ENCODE peak calls at places on chromosomes 12 and 14, in seven cellular contexts. One of them, this sample, is unnamed.

GRCh38 chr14:49550284-49551184 is 35.6 kb downstream of the RPS29 start:
- DNase-seq in 8988T: peak; percentile 26
- DNase-seq in GM23248: peak; percentile 38
- DNase-seq in activated CD8-positive, alpha-beta memory T cell treated with anti-CD3 and anti-CD28 coated beads for 24 hours: no peak
- DNase-seq in H9: no peak
- DNase-seq in LoVo: no peak
- DNase-seq in Peyer's patch: no peak
- DNase-seq in this sample: peak; percentile 25

GRCh38 chr12:57165741-57166140 is 18.3 kb upstream of the LRP1-AS start:
- DNase-seq in 8988T: peak; percentile 83
- DNase-seq in GM23248: peak; percentile 88
- DNase-seq in H9: no peak
- DNase-seq in LoVo: no peak
- DNase-seq in activated CD8-positive, alpha-beta memory T cell treated with anti-CD3 and anti-CD28 coated beads for 24 hours: no peak
- DNase-seq in Peyer's patch: peak; percentile 76
- DNase-seq in this sample: peak; percentile 92

GRCh38 chr14:70180718-70181117 is 8.0 kb downstream of the SLC8A3 start:
- DNase-seq in Peyer's patch: no peak
- DNase-seq in activated CD8-positive, alpha-beta memory T cell treated with anti-CD3 and anti-CD28 coated beads for 24 hours: no peak
- DNase-seq in GM23248: no peak
- DNase-seq in H9: no peak
- DNase-seq in LoVo: no peak
- DNase-seq in 8988T: no peak
- DNase-seq in this sample: no peak

GRCh38 chr14:74048291-74048690 is 29.1 kb downstream of the BBOF1 start:
- DNase-seq in LoVo: no peak
- DNase-seq in 8988T: no peak
- DNase-seq in Peyer's patch: no peak
- DNase-seq in H9: peak; percentile 51
- DNase-seq in GM23248: peak; percentile 23
- DNase-seq in activated CD8-positive, alpha-beta memory T cell treated with anti-CD3 and anti-CD28 coated beads for 24 hours: no peak
- DNase-seq in this sample: peak; percentile 68

GRCh38 chr14:92922883-92923743 is at the start of gene CHGA:
- DNase-seq in Peyer's patch: peak; percentile 62
- DNase-seq in 8988T: peak; percentile 54
- DNase-seq in activated CD8-positive, alpha-beta memory T cell treated with anti-CD3 and anti-CD28 coated beads for 24 hours: peak; percentile 80
- DNase-seq in GM23248: peak; percentile 47
- DNase-seq in LoVo: peak; percentile 29
- DNase-seq in H9: peak; percentile 82
- DNase-seq in this sample: peak; percentile 57

GRCh38 chr12:113198286-113198685 is 12.8 kb downstream of the RITA1 start:
- DNase-seq in GM23248: no peak
- DNase-seq in Peyer's patch: no peak
- DNase-seq in activated CD8-positive, alpha-beta memory T cell treated with anti-CD3 and anti-CD28 coated beads for 24 hours: no peak
- DNase-seq in LoVo: no peak
- DNase-seq in H9: no peak
- DNase-seq in 8988T: no peak
- DNase-seq in this sample: no peak

GRCh38 chr12:5222011-5222461 is 178.4 kb downstream of the KCNA5 start:
- DNase-seq in 8988T: no peak
- DNase-seq in GM23248: no peak
- DNase-seq in activated CD8-positive, alpha-beta memory T cell treated with anti-CD3 and anti-CD28 coated beads for 24 hours: no peak
- DNase-seq in LoVo: no peak
- DNase-seq in H9: peak; percentile 81
- DNase-seq in Peyer's patch: no peak
- DNase-seq in this sample: no peak

GRCh38 chr12:124677552-124678356 is 110.3 kb upstream of the NCOR2 start:
- DNase-seq in activated CD8-positive, alpha-beta memory T cell treated with anti-CD3 and anti-CD28 coated beads for 24 hours: no peak
- DNase-seq in GM23248: no peak
- DNase-seq in Peyer's patch: no peak
- DNase-seq in H9: no peak
- DNase-seq in LoVo: no peak
- DNase-seq in 8988T: no peak
- DNase-seq in this sample: no peak

GRCh38 chr12:8603858-8604257 is 8.8 kb downstream of the AICDA start:
- DNase-seq in GM23248: peak; percentile 19
- DNase-seq in activated CD8-positive, alpha-beta memory T cell treated with anti-CD3 and anti-CD28 coated beads for 24 hours: peak; percentile 3
- DNase-seq in LoVo: no peak
- DNase-seq in 8988T: no peak
- DNase-seq in H9: peak; percentile 40
- DNase-seq in Peyer's patch: no peak
- DNase-seq in this sample: peak; percentile 10

GRCh38 chr12:11746024-11746771 is 96.7 kb downstream of the ETV6 start:
- DNase-seq in Peyer's patch: no peak
- DNase-seq in H9: no peak
- DNase-seq in LoVo: peak; percentile 8
- DNase-seq in activated CD8-positive, alpha-beta memory T cell treated with anti-CD3 and anti-CD28 coated beads for 24 hours: no peak
- DNase-seq in GM23248: peak; percentile 26
- DNase-seq in 8988T: no peak
- DNase-seq in this sample: peak; percentile 98

GRCh38 chr12:105943525-105943924 is 195.2 kb downstream of the NUAK1 start:
- DNase-seq in LoVo: no peak
- DNase-seq in 8988T: no peak
- DNase-seq in H9: no peak
- DNase-seq in activated CD8-positive, alpha-beta memory T cell treated with anti-CD3 and anti-CD28 coated beads for 24 hours: no peak
- DNase-seq in GM23248: no peak
- DNase-seq in Peyer's patch: no peak
- DNase-seq in this sample: no peak